ENCODE peak calls at places on chromosome 22, in five cellular contexts. One of them, this sample, is unnamed.
A peak's percentile ranks its signal among the peaks of the same experiment; 100 is the strongest.

GRCh38 chr22:22787151-22787550 is 100.5 kb upstream of the IGLL5 start:
- DNase-seq in thoracic aorta: no peak
- DNase-seq in choroid plexus epithelial cell: no peak
- DNase-seq in cardiac fibroblast: no peak
- DNase-seq in WTC11: no peak
- DNase-seq in this sample: no peak

GRCh38 chr22:39900306-39901227 is at the start of gene GRAP2:
- DNase-seq in thoracic aorta: no peak
- DNase-seq in choroid plexus epithelial cell: no peak
- DNase-seq in cardiac fibroblast: no peak
- DNase-seq in WTC11: no peak
- DNase-seq in this sample: no peak

GRCh38 chr22:41517172-41518047 is 26.9 kb downstream of the POLR3H start:
- DNase-seq in thoracic aorta: peak; percentile 34
- DNase-seq in choroid plexus epithelial cell: peak; percentile 62
- DNase-seq in cardiac fibroblast: peak; percentile 61
- DNase-seq in WTC11: peak; percentile 86
- DNase-seq in this sample: peak; percentile 85

GRCh38 chr22:39219071-39220050 is 25.4 kb downstream of the PDGFB start:
- DNase-seq in thoracic aorta: no peak
- DNase-seq in choroid plexus epithelial cell: no peak
- DNase-seq in cardiac fibroblast: no peak
- DNase-seq in WTC11: no peak
- DNase-seq in this sample: no peak

GRCh38 chr22:38927033-38927789 is 30.2 kb upstream of the APOBEC3A start:
- DNase-seq in thoracic aorta: peak; percentile 25
- DNase-seq in choroid plexus epithelial cell: peak; percentile 56
- DNase-seq in cardiac fibroblast: peak; percentile 23
- DNase-seq in WTC11: peak; percentile 85
- DNase-seq in this sample: peak; percentile 89

GRCh38 chr22:24694971-24695928 is 79.3 kb downstream of the PIWIL3 start:
- DNase-seq in thoracic aorta: no peak
- DNase-seq in choroid plexus epithelial cell: no peak
- DNase-seq in cardiac fibroblast: no peak
- DNase-seq in WTC11: peak; percentile 23
- DNase-seq in this sample: no peak

GRCh38 chr22:37163096-37163489 is 13.4 kb upstream of the IL2RB start:
- DNase-seq in thoracic aorta: no peak
- DNase-seq in choroid plexus epithelial cell: no peak
- DNase-seq in cardiac fibroblast: no peak
- DNase-seq in WTC11: no peak
- DNase-seq in this sample: no peak

GRCh38 chr22:17734197-17734596 is 40.1 kb downstream of the BID start:
- DNase-seq in thoracic aorta: no peak
- DNase-seq in choroid plexus epithelial cell: peak; percentile 68
- DNase-seq in cardiac fibroblast: peak; percentile 69
- DNase-seq in WTC11: no peak
- DNase-seq in this sample: no peak

GRCh38 chr22:30474121-30474520 is 2.3 kb upstream of the SEC14L3 start:
- DNase-seq in thoracic aorta: no peak
- DNase-seq in choroid plexus epithelial cell: no peak
- DNase-seq in cardiac fibroblast: no peak
- DNase-seq in WTC11: no peak
- DNase-seq in this sample: no peak

GRCh38 chr22:38191746-38192474 is 9.9 kb upstream of the MAFF start:
- DNase-seq in thoracic aorta: no peak
- DNase-seq in choroid plexus epithelial cell: no peak
- DNase-seq in cardiac fibroblast: no peak
- DNase-seq in WTC11: no peak
- DNase-seq in this sample: no peak

GRCh38 chr22:33515733-33516297 is 404.5 kb downstream of the LARGE1 start:
- DNase-seq in thoracic aorta: no peak
- DNase-seq in choroid plexus epithelial cell: no peak
- DNase-seq in cardiac fibroblast: no peak
- DNase-seq in WTC11: no peak
- DNase-seq in this sample: no peak

GRCh38 chr22:42685941-42686666 is 34.6 kb downstream of the A4GALT start:
- DNase-seq in thoracic aorta: no peak
- DNase-seq in choroid plexus epithelial cell: no peak
- DNase-seq in cardiac fibroblast: no peak
- DNase-seq in WTC11: no peak
- DNase-seq in this sample: peak; percentile 53

GRCh38 chr22:33831651-33832050 is 88.6 kb downstream of the LARGE1 start:
- DNase-seq in thoracic aorta: no peak
- DNase-seq in choroid plexus epithelial cell: no peak
- DNase-seq in cardiac fibroblast: no peak
- DNase-seq in WTC11: no peak
- DNase-seq in this sample: no peak

GRCh38 chr22:41564563-41564962 is 3.8 kb downstream of the CSDC2 start:
- DNase-seq in thoracic aorta: no peak
- DNase-seq in choroid plexus epithelial cell: peak; percentile 57
- DNase-seq in cardiac fibroblast: peak; percentile 48
- DNase-seq in WTC11: no peak
- DNase-seq in this sample: no peak

GRCh38 chr22:32478994-32479393 is 4.4 kb downstream of the FBXO7 start:
- DNase-seq in thoracic aorta: no peak
- DNase-seq in choroid plexus epithelial cell: no peak
- DNase-seq in cardiac fibroblast: peak; percentile 52
- DNase-seq in WTC11: no peak
- DNase-seq in this sample: no peak

GRCh38 chr22:36465232-36466021 is 16.0 kb downstream of the TXN2 start:
- DNase-seq in thoracic aorta: no peak
- DNase-seq in choroid plexus epithelial cell: peak; percentile 94
- DNase-seq in cardiac fibroblast: peak; percentile 95
- DNase-seq in WTC11: no peak
- DNase-seq in this sample: no peak

GRCh38 chr22:24506802-24507438 is 11.8 kb downstream of the UPB1 start:
- DNase-seq in thoracic aorta: no peak
- DNase-seq in choroid plexus epithelial cell: peak; percentile 36
- DNase-seq in cardiac fibroblast: peak; percentile 69
- DNase-seq in WTC11: no peak
- DNase-seq in this sample: no peak

GRCh38 chr22:24516301-24516737 is 21.2 kb downstream of the UPB1 start:
- DNase-seq in thoracic aorta: no peak
- DNase-seq in choroid plexus epithelial cell: peak; percentile 94
- DNase-seq in cardiac fibroblast: peak; percentile 93
- DNase-seq in WTC11: no peak
- DNase-seq in this sample: no peak

GRCh38 chr22:37843746-37844089 is 416 bp downstream of the ANKRD54 start:
- DNase-seq in thoracic aorta: no peak
- DNase-seq in choroid plexus epithelial cell: peak; percentile 31
- DNase-seq in cardiac fibroblast: no peak
- DNase-seq in WTC11: peak; percentile 59
- DNase-seq in this sample: peak; percentile 71

GRCh38 chr22:24580276-24580675 is 12.6 kb downstream of the LRRC75B start:
- DNase-seq in thoracic aorta: no peak
- DNase-seq in choroid plexus epithelial cell: peak; percentile 82
- DNase-seq in cardiac fibroblast: peak; percentile 91
- DNase-seq in WTC11: no peak
- DNase-seq in this sample: no peak

GRCh38 chr22:35538801-35539321 is 1.8 kb upstream of the RASD2 start:
- DNase-seq in thoracic aorta: no peak
- DNase-seq in choroid plexus epithelial cell: peak; percentile 27
- DNase-seq in cardiac fibroblast: no peak
- DNase-seq in WTC11: peak; percentile 78
- DNase-seq in this sample: peak; percentile 72

GRCh38 chr22:45262195-45262930 is 21.7 kb upstream of the KIAA0930 start:
- DNase-seq in thoracic aorta: no peak
- DNase-seq in choroid plexus epithelial cell: no peak
- DNase-seq in cardiac fibroblast: no peak
- DNase-seq in WTC11: no peak
- DNase-seq in this sample: no peak

GRCh38 chr22:45265546-45265945 is 19.2 kb upstream of the UPK3A start:
- DNase-seq in thoracic aorta: no peak
- DNase-seq in choroid plexus epithelial cell: peak; percentile 62
- DNase-seq in cardiac fibroblast: no peak
- DNase-seq in WTC11: no peak
- DNase-seq in this sample: no peak

GRCh38 chr22:45262931-45263789 is 21.6 kb upstream of the UPK3A start:
- DNase-seq in thoracic aorta: no peak
- DNase-seq in choroid plexus epithelial cell: no peak
- DNase-seq in cardiac fibroblast: no peak
- DNase-seq in WTC11: no peak
- DNase-seq in this sample: no peak

GRCh38 chr22:45261407-45262088 is 20.9 kb upstream of the KIAA0930 start:
- DNase-seq in thoracic aorta: no peak
- DNase-seq in choroid plexus epithelial cell: no peak
- DNase-seq in cardiac fibroblast: no peak
- DNase-seq in WTC11: no peak
- DNase-seq in this sample: no peak

GRCh38 chr22:45263790-45264269 is 20.9 kb upstream of the UPK3A start:
- DNase-seq in thoracic aorta: no peak
- DNase-seq in choroid plexus epithelial cell: peak; percentile 88
- DNase-seq in cardiac fibroblast: peak; percentile 79
- DNase-seq in WTC11: peak; percentile 73
- DNase-seq in this sample: peak; percentile 81
- TF ChIP-seq CTCF in thoracic aorta: peak; percentile 74
- TF ChIP-seq CTCF in choroid plexus epithelial cell: peak; percentile 86
- TF ChIP-seq CTCF in cardiac fibroblast: peak; percentile 94
- TF ChIP-seq CTCF in WTC11: peak; percentile 29
- TF ChIP-seq CTCF in this sample: peak; percentile 52

GRCh38 chr22:47445716-47446290 is 683.4 kb downstream of the TBC1D22A start:
- DNase-seq in thoracic aorta: no peak
- DNase-seq in choroid plexus epithelial cell: no peak
- DNase-seq in cardiac fibroblast: no peak
- DNase-seq in WTC11: no peak
- DNase-seq in this sample: no peak
- TF ChIP-seq CTCF in thoracic aorta: no peak
- TF ChIP-seq CTCF in choroid plexus epithelial cell: no peak
- TF ChIP-seq CTCF in cardiac fibroblast: no peak
- TF ChIP-seq CTCF in WTC11: no peak
- TF ChIP-seq CTCF in this sample: no peak

GRCh38 chr22:19898831-19899567 is 42.6 kb upstream of the COMT start:
- DNase-seq in thoracic aorta: no peak
- DNase-seq in choroid plexus epithelial cell: no peak
- DNase-seq in cardiac fibroblast: no peak
- DNase-seq in WTC11: no peak
- DNase-seq in this sample: no peak

GRCh38 chr22:19895160-19895849 is 40.6 kb upstream of the GNB1L start:
- DNase-seq in thoracic aorta: no peak
- DNase-seq in choroid plexus epithelial cell: no peak
- DNase-seq in cardiac fibroblast: no peak
- DNase-seq in WTC11: no peak
- DNase-seq in this sample: no peak

GRCh38 chr22:19897726-19898515 is 43.2 kb upstream of the GNB1L start:
- DNase-seq in thoracic aorta: no peak
- DNase-seq in choroid plexus epithelial cell: no peak
- DNase-seq in cardiac fibroblast: no peak
- DNase-seq in WTC11: no peak
- DNase-seq in this sample: no peak

GRCh38 chr22:19893363-19893762 is 38.7 kb upstream of the GNB1L start:
- DNase-seq in thoracic aorta: no peak
- DNase-seq in choroid plexus epithelial cell: no peak
- DNase-seq in cardiac fibroblast: no peak
- DNase-seq in WTC11: no peak
- DNase-seq in this sample: no peak

GRCh38 chr22:19896665-19897355 is 42.1 kb upstream of the GNB1L start:
- DNase-seq in thoracic aorta: no peak
- DNase-seq in choroid plexus epithelial cell: no peak
- DNase-seq in cardiac fibroblast: no peak
- DNase-seq in WTC11: no peak
- DNase-seq in this sample: no peak
- TF ChIP-seq CTCF in thoracic aorta: no peak
- TF ChIP-seq CTCF in choroid plexus epithelial cell: no peak
- TF ChIP-seq CTCF in cardiac fibroblast: no peak
- TF ChIP-seq CTCF in WTC11: no peak
- TF ChIP-seq CTCF in this sample: no peak

DNA sequence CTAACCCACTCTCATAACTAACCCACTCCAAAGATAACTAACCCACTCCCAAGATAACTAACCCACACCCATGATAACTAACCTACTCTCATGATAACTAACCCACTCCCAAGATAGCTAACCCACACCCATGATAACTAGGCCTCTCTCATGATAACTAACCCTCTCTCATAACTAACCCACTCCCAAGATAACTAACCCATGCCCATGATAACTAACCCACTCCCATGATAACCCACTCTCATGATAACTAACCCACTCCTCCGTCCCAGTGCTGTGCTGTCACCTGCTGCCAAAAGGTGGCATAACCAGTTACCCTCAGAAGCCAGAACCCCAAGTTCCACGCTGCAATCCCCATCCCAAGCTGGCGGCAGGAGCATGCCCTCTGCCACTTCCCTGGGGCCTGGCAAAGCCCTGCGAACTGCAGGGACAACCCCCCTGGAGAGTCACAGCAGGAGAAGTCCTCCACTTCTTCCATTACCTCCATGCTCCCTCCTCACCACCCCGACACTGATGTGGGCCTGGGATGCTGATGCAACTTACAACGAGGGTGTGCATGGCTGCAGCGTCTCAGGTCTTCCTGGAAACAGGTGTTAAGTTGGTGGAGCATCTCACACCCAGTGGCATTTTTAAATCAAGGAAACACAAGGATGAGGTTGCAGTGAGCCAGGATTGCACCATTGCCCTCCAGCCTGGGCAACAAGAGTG is 30.8 kb upstream of the CELSR1 start:
- DNase-seq in thoracic aorta: no peak
- DNase-seq in choroid plexus epithelial cell: no peak
- DNase-seq in cardiac fibroblast: no peak
- DNase-seq in WTC11: peak; percentile 12
- DNase-seq in this sample: no peak
- TF ChIP-seq CTCF in thoracic aorta: no peak
- TF ChIP-seq CTCF in choroid plexus epithelial cell: peak; percentile 16
- TF ChIP-seq CTCF in cardiac fibroblast: no peak
- TF ChIP-seq CTCF in WTC11: no peak
- TF ChIP-seq CTCF in this sample: no peak

GRCh38 chr22:29302681-29303465 is 3.6 kb upstream of the GAS2L1 start:
- DNase-seq in thoracic aorta: no peak
- DNase-seq in choroid plexus epithelial cell: no peak
- DNase-seq in cardiac fibroblast: no peak
- DNase-seq in WTC11: no peak
- DNase-seq in this sample: no peak
- TF ChIP-seq CTCF in thoracic aorta: no peak
- TF ChIP-seq CTCF in choroid plexus epithelial cell: no peak
- TF ChIP-seq CTCF in cardiac fibroblast: no peak
- TF ChIP-seq CTCF in WTC11: no peak
- TF ChIP-seq CTCF in this sample: no peak

DNA sequence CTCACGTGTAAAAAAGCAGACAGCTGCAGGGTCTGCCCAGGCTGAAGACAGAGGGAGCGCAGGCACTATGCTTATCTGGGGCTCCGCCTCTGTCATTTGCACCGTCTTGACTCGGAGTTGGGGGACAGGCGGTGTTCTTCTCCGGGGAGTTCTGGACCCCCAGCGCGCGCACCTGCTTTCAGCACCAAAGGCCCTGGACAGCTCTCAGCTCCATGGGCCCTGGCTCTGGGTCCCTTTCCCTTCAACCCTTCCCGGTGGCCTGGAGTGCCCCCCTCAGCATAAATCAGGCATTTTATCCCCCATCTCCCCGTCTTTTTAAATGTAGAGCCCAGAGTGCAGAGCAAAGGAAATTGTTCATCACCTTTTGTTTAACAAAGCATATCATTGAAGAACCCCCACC is 1.5 kb downstream of the SEZ6L start:
- DNase-seq in thoracic aorta: no peak
- DNase-seq in choroid plexus epithelial cell: no peak
- DNase-seq in cardiac fibroblast: no peak
- DNase-seq in WTC11: peak; percentile 84
- DNase-seq in this sample: peak; percentile 39
- TF ChIP-seq CTCF in thoracic aorta: no peak
- TF ChIP-seq CTCF in choroid plexus epithelial cell: no peak
- TF ChIP-seq CTCF in cardiac fibroblast: no peak
- TF ChIP-seq CTCF in WTC11: no peak
- TF ChIP-seq CTCF in this sample: no peak

This sample was measured in glutamatergic neuron.